ENCODE peak calls at places on chromosome 10, in four cellular contexts. One of them, this sample, is unnamed.

GRCh38 chr10:116718058-116718457 is 24.3 kb downstream of the HSPA12A start:
- DNase-seq in HepG2: no peak
- DNase-seq in Panc1: no peak
- DNase-seq in K562: no peak
- DNase-seq in this sample: no peak

GRCh38 chr10:31578181-31578852 is 259.3 kb downstream of the ZEB1 start:
- DNase-seq in HepG2: no peak
- DNase-seq in Panc1: no peak
- DNase-seq in K562: no peak
- DNase-seq in this sample: no peak

GRCh38 chr10:103936022-103936421 is 18.0 kb upstream of the STN1 start:
- DNase-seq in HepG2: no peak
- DNase-seq in Panc1: no peak
- DNase-seq in K562: no peak
- DNase-seq in this sample: no peak

GRCh38 chr10:112588225-112588990 is 141.4 kb downstream of the VTI1A start:
- DNase-seq in HepG2: no peak
- DNase-seq in Panc1: no peak
- DNase-seq in K562: no peak
- DNase-seq in this sample: no peak

GRCh38 chr10:10499839-10500238 is 517.8 kb upstream of the CELF2 start:
- DNase-seq in HepG2: no peak
- DNase-seq in Panc1: no peak
- DNase-seq in K562: no peak
- DNase-seq in this sample: no peak

GRCh38 chr10:71769279-71769823 is 4.0 kb downstream of the VSIR start:
- DNase-seq in HepG2: no peak
- DNase-seq in Panc1: no peak
- DNase-seq in K562: no peak
- DNase-seq in this sample: no peak

GRCh38 chr10:129760003-129760315 is 204.1 kb downstream of the EBF3 start:
- DNase-seq in HepG2: no peak
- DNase-seq in Panc1: no peak
- DNase-seq in K562: no peak
- DNase-seq in this sample: no peak

GRCh38 chr10:3496138-3496537 is 288.9 kb downstream of the KLF6 start:
- DNase-seq in HepG2: no peak
- DNase-seq in Panc1: no peak
- DNase-seq in K562: no peak
- DNase-seq in this sample: no peak

GRCh38 chr10:11646450-11646849 is 35.0 kb upstream of the USP6NL start:
- DNase-seq in HepG2: no peak
- DNase-seq in Panc1: no peak
- DNase-seq in K562: no peak
- DNase-seq in this sample: no peak

GRCh38 chr10:73850863-73851461 is 23.4 kb downstream of the CAMK2G start:
- DNase-seq in HepG2: no peak
- DNase-seq in Panc1: no peak
- DNase-seq in K562: no peak
- DNase-seq in this sample: no peak
- TF ChIP-seq TCF7L2 in HepG2: no peak
- TF ChIP-seq TCF7L2 in Panc1: no peak
- TF ChIP-seq TCF7L2 in K562: no peak
- TF ChIP-seq TCF7L2 in this sample: no peak

DNA sequence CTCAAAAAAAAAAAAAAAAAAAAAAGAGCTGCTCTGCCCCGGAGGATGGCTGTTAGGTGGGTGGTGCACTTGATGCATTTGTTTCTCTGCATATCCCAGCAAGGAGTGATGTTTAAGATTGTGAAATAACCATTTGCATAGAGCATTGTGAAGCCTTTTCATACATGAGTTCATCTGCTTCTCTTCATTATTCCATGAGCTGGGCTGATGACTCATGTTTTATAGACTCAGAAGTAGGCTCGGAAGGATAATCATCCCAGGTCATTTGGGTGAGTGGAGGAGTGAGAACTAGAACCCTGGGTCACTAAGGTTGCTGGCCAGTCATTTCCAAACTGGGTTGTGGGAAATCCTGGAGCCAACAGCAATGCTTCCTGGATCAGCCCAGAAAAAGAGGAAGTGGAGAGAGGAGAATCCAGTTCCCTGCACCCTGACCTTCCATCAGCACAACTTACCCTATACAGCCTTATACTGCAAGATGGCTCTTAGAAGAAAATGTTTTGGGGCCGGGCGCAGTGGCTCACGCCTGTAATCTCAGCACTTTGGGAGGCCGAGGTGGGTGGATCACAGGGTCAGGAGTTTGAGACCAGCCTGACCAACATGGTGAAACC is 45.3 kb downstream of the TACC2 start:
- DNase-seq in HepG2: no peak
- DNase-seq in Panc1: no peak
- DNase-seq in K562: no peak
- DNase-seq in this sample: no peak
- TF ChIP-seq TCF7L2 in HepG2: no peak
- TF ChIP-seq TCF7L2 in Panc1: no peak
- TF ChIP-seq TCF7L2 in K562: no peak
- TF ChIP-seq TCF7L2 in this sample: no peak

GRCh38 chr10:133177380-133178157 is 17.6 kb downstream of the KNDC1 start:
- DNase-seq in HepG2: no peak
- DNase-seq in Panc1: no peak
- DNase-seq in K562: no peak
- DNase-seq in this sample: no peak
- TF ChIP-seq TCF7L2 in HepG2: no peak
- TF ChIP-seq TCF7L2 in Panc1: no peak
- TF ChIP-seq TCF7L2 in K562: no peak
- TF ChIP-seq TCF7L2 in this sample: no peak

DNA sequence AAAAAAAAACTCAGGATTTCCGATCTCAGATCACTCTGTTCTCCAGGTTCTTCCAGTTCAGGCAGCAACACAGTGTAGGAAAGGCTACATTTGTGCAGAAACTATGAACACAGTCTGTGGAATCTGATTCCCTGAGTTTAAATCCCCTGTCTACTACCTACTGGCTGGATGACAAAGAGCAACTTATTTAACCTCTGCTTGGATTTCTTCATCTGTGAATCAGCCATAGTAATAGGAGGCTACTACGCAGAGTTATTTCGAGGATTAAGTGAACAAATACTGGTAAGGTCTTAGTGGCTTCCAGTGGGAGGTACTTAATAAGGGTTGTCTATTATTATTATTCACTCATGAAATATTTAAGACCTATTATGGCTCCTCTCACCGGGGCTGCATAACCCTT is 44.3 kb upstream of the PDCD4 start:
- DNase-seq in HepG2: peak
- DNase-seq in Panc1: no peak
- DNase-seq in K562: no peak
- DNase-seq in this sample: no peak
- TF ChIP-seq TCF7L2 in HepG2: no peak
- TF ChIP-seq TCF7L2 in Panc1: no peak
- TF ChIP-seq TCF7L2 in K562: no peak
- TF ChIP-seq TCF7L2 in this sample: no peak

DNA sequence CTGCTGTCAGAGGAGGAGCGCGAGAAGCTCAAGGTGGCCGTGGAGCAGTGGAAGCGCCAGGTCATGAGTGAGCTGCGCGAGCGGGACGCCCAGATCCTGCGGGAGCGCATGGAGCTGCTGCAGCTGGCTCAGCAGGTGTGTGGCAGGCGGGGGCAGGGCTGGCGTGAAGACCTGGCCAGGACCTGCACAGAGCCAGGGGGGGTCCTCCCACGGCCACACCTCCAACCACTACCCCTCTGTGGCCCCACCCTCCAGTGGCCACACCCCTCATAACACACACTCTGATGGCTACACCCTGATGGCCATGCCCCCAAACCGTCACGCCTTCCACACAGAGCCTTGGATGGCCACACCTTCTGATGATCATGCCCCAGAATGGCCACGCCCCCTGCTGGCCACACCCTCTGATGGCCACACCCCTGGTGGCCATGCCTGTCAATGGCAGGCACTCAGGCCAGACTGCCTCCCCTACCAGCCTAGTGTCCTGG is 23.4 kb upstream of the DPYSL4 start:
- DNase-seq in HepG2: peak
- DNase-seq in Panc1: no peak
- DNase-seq in K562: peak
- DNase-seq in this sample: peak
- TF ChIP-seq TCF7L2 in HepG2: no peak
- TF ChIP-seq TCF7L2 in Panc1: no peak
- TF ChIP-seq TCF7L2 in K562: no peak
- TF ChIP-seq TCF7L2 in this sample: no peak

DNA sequence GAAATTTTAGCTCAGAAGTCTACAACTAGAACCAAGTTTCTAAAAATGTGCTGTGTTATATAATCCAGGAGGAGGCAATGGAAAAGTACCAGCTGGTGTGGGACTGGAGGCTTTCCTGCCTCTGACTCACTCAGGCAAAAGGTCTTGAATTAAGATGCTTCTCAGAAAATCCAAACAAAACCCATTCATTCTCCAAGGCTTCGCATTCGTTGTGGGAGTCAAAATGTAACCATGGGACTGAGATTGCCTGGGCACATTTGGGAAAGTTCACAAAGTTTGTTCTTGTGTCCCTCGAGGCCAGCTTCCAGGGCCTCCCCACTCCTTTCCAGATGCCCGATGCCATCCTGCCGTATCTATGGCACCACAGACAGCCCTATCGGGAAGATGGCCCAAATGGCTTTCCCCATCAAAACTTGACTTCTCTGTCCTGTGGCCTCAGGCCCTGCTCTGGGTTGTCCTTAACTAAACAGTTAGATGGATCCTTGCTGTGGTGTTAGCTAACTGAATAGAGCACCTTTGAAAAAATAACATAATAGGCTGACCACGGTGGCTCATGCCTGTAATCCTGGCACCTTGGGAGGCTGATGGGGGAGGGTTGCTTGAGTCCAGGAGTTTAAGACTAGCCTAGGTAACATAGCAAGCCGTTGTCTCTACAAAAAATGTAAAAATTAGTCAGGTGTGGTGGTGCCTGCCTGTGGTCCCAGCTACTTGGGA is 180.5 kb downstream of the PFKFB3 start:
- DNase-seq in HepG2: no peak
- DNase-seq in Panc1: no peak
- DNase-seq in K562: no peak
- DNase-seq in this sample: no peak
- TF ChIP-seq TCF7L2 in HepG2: no peak
- TF ChIP-seq TCF7L2 in Panc1: no peak
- TF ChIP-seq TCF7L2 in K562: no peak
- TF ChIP-seq TCF7L2 in this sample: no peak

DNA sequence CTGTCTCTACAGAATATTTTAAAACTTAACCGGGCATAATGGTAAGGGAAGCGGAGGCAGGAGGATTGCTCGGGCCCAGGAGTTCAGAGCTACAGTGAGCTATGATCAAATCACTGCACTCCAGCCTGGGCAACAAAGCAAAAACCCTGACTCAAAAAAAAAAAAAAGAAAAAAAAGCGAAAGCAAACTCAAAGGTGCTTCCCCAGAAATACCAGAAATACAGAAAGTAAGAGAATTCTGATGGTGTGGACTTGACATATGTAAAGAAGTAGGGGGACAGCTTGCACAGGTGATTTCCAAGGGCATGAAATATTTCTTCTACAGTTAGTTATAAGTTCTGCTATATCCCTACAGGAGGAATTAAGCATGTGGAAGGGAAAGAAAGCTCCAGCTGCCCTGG is 69.7 kb upstream of the APBB1IP start:
- DNase-seq in HepG2: no peak
- DNase-seq in Panc1: no peak
- DNase-seq in K562: no peak
- DNase-seq in this sample: no peak
- TF ChIP-seq TCF7L2 in HepG2: no peak
- TF ChIP-seq TCF7L2 in Panc1: no peak
- TF ChIP-seq TCF7L2 in K562: no peak
- TF ChIP-seq TCF7L2 in this sample: no peak

DNA sequence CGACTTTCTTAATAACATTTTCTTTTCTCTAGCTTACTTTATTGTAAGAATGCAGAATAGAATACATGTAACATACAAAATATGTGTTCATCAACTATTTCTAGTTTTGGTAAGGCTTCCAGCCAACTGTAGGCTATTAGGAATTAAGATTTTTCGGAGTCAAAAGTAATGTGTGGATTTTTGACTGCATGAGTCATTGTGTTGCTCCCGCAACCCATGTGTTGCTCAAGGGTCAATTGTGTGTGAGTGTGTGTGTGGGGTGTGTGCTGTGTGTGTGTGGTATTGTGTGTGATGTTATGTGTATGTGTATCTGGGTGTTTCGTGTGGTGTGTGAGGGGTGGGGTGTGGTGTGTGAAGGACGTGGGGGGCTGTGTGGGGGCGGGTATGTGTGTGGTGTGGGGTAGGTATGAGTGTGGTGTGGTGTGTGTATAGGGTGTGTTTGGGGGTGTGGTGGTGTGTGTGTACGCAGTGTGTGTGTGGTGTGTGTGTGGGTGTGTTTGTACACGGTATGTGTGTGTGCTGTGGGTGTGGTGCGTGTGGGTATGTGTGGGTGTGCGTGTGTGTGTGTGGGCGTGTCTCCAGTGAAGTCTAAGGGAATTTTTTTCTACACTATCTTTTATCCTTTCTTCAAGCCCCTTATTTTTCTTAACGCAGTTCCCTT is 60.5 kb downstream of the RSU1 start:
- DNase-seq in HepG2: no peak
- DNase-seq in Panc1: no peak
- DNase-seq in K562: no peak
- DNase-seq in this sample: no peak
- TF ChIP-seq TCF7L2 in HepG2: no peak
- TF ChIP-seq TCF7L2 in Panc1: no peak
- TF ChIP-seq TCF7L2 in K562: no peak
- TF ChIP-seq TCF7L2 in this sample: no peak

DNA sequence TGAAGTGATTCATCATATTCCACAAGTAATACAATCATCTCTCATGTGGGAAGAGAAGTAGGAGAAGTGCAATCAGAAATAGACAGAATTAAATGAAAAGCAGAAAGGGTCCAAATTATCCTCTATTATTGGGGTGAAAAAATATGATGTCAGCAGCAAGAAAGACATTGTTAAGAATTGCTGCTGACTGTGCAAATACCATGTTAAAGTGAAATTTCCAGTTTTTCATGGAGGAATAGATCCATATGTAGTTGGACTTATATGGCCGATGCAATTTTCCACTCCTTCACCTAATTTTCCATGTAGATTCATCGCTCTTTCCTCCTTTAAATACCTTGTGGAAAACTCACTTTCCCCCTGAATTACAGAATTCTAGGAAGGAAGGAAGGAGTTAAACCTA is 819.8 kb downstream of the GATA3 start:
- DNase-seq in HepG2: no peak
- DNase-seq in Panc1: no peak
- DNase-seq in K562: no peak
- DNase-seq in this sample: no peak
- TF ChIP-seq TCF7L2 in HepG2: no peak
- TF ChIP-seq TCF7L2 in Panc1: no peak
- TF ChIP-seq TCF7L2 in K562: no peak
- TF ChIP-seq TCF7L2 in this sample: no peak